ENCODE peak calls at places on chromosome 1, in five cellular contexts. H, J, P, V and D are unnamed samples.

GRCh38 chr1:115457295-115457694 is 119.2 kb upstream of the NGF start:
- DNase-seq in J (no peak), H (no peak), P (no peak), V (no peak), D (no peak)

GRCh38 chr1:200670215-200671118 is 760 bp upstream of the DDX59 start:
- DNase-seq in V (no peak), H (no peak), J (no peak), P (no peak), D (no peak)

GRCh38 chr1:25623731-25624130 is 7.1 kb downstream of the MAN1C1 start:
- DNase-seq in V (no peak), P (no peak), H (no peak), J (no peak), D (no peak)

GRCh38 chr1:35717911-35718476 is 690 bp downstream of the C1orf216 start:
- DNase-seq in J (no peak), P (no peak), V (peak), H (peak), D (no peak)

GRCh38 chr1:229342305-229342901 is 444 bp downstream of the CCSAP start:
- DNase-seq in H (peak), J (peak), V (peak), P (peak), D (peak)

GRCh38 chr1:151553659-151554058 is 13.6 kb downstream of the TUFT1 start:
- DNase-seq in P (no peak), H (no peak), V (no peak), J (no peak), D (no peak)

GRCh38 chr1:22731924-22732522 is 21.4 kb downstream of the EPHB2 start:
- DNase-seq in P (no peak), V (peak), H (no peak), J (no peak), D (no peak)

GRCh38 chr1:84301759-84302380 is 362 bp downstream of the SAMD13 start:
- DNase-seq in V (no peak), J (no peak), P (no peak), H (no peak), D (no peak)

GRCh38 chr1:88104234-88104633 is 579.8 kb upstream of the PKN2 start:
- DNase-seq in V (peak), J (no peak), P (no peak), H (no peak), D (no peak)

GRCh38 chr1:145690587-145691558 is 16.3 kb downstream of the PDZK1 start:
- DNase-seq in P (no peak), H (no peak), J (no peak), V (peak), D (no peak)

GRCh38 chr1:92404661-92405060 is 82.1 kb downstream of the GFI1 start:
- DNase-seq in J (no peak), H (no peak), P (no peak), V (no peak), D (no peak)

GRCh38 chr1:22888320-22889075 is 84.2 kb downstream of the LACTBL1 start:
- DNase-seq in H (no peak), J (no peak), P (no peak), V (peak), D (no peak)